ENCODE peak calls at places on chromosomes 4 and X, in eight cellular contexts. One of them, this sample, is unnamed.

GRCh38 chr4:74873545-74874295 is 59.2 kb upstream of the PARM1 start:
- DNase-seq in A673: no peak
- DNase-seq in pancreas: no peak
- DNase-seq in HL-60: no peak
- DNase-seq in AG10803: no peak
- DNase-seq in lower lobe of right lung: no peak
- DNase-seq in brain microvascular endothelial cell: no peak
- DNase-seq in heart left ventricle: no peak
- DNase-seq in this sample: no peak

GRCh38 chr4:140865253-140865652 is 109.1 kb upstream of the TBC1D9 start:
- DNase-seq in HL-60: no peak
- DNase-seq in pancreas: no peak
- DNase-seq in lower lobe of right lung: no peak
- DNase-seq in brain microvascular endothelial cell: no peak
- DNase-seq in AG10803: no peak
- DNase-seq in A673: no peak
- DNase-seq in heart left ventricle: no peak
- DNase-seq in this sample: no peak

GRCh38 chr4:168353746-168354145 is 35.2 kb upstream of the DDX60 start:
- DNase-seq in lower lobe of right lung: no peak
- DNase-seq in HL-60: no peak
- DNase-seq in pancreas: no peak
- DNase-seq in heart left ventricle: no peak
- DNase-seq in AG10803: no peak
- DNase-seq in A673: no peak
- DNase-seq in brain microvascular endothelial cell: no peak
- DNase-seq in this sample: no peak

GRCh38 chr4:151991001-151991883 is 230.4 kb upstream of the GATB start:
- DNase-seq in A673: no peak
- DNase-seq in AG10803: no peak
- DNase-seq in lower lobe of right lung: no peak
- DNase-seq in heart left ventricle: no peak
- DNase-seq in HL-60: no peak
- DNase-seq in pancreas: no peak
- DNase-seq in brain microvascular endothelial cell: no peak
- DNase-seq in this sample: no peak

GRCh38 chr4:26150948-26151347 is 169.9 kb upstream of the RBPJ start:
- DNase-seq in AG10803: no peak
- DNase-seq in lower lobe of right lung: no peak
- DNase-seq in heart left ventricle: no peak
- DNase-seq in A673: no peak
- DNase-seq in brain microvascular endothelial cell: no peak
- DNase-seq in HL-60: no peak
- DNase-seq in pancreas: no peak
- DNase-seq in this sample: no peak

GRCh38 chrX:47247206-47247998 is 14.6 kb downstream of the USP11 start:
- DNase-seq in brain microvascular endothelial cell: peak
- DNase-seq in pancreas: no peak
- DNase-seq in heart left ventricle: no peak
- DNase-seq in HL-60: no peak
- DNase-seq in AG10803: no peak
- DNase-seq in A673: no peak
- DNase-seq in lower lobe of right lung: no peak
- DNase-seq in this sample: peak

GRCh38 chrX:19912-20571 is 261.1 kb upstream of the PLCXD1 start:
- DNase-seq in AG10803: peak
- DNase-seq in brain microvascular endothelial cell: no peak
- DNase-seq in pancreas: no peak
- DNase-seq in heart left ventricle: no peak
- DNase-seq in A673: peak
- DNase-seq in lower lobe of right lung: no peak
- DNase-seq in HL-60: no peak
- DNase-seq in this sample: no peak

GRCh38 chr4:8853249-8853648 is 18.4 kb downstream of the HMX1 start:
- DNase-seq in HL-60: no peak
- DNase-seq in AG10803: no peak
- DNase-seq in A673: no peak
- DNase-seq in lower lobe of right lung: no peak
- DNase-seq in heart left ventricle: no peak
- DNase-seq in pancreas: no peak
- DNase-seq in brain microvascular endothelial cell: no peak
- DNase-seq in this sample: no peak

GRCh38 chr4:110049951-110050925 is 137.6 kb downstream of the EGF start:
- DNase-seq in HL-60: peak
- DNase-seq in A673: peak
- DNase-seq in AG10803: peak
- DNase-seq in lower lobe of right lung: no peak
- DNase-seq in heart left ventricle: no peak
- DNase-seq in pancreas: no peak
- DNase-seq in brain microvascular endothelial cell: peak
- DNase-seq in this sample: peak

GRCh38 chr4:68272860-68273259 is 27.4 kb upstream of the TMPRSS11B start:
- DNase-seq in heart left ventricle: no peak
- DNase-seq in lower lobe of right lung: no peak
- DNase-seq in A673: no peak
- DNase-seq in HL-60: no peak
- DNase-seq in AG10803: peak
- DNase-seq in pancreas: no peak
- DNase-seq in brain microvascular endothelial cell: no peak
- DNase-seq in this sample: no peak

GRCh38 chr4:1604181-1604705 is 79.9 kb downstream of the FAM53A start:
- DNase-seq in brain microvascular endothelial cell: no peak
- DNase-seq in HL-60: no peak
- DNase-seq in heart left ventricle: peak
- DNase-seq in AG10803: no peak
- DNase-seq in lower lobe of right lung: peak
- DNase-seq in pancreas: no peak
- DNase-seq in A673: no peak
- DNase-seq in this sample: no peak

GRCh38 chr4:38411092-38411491 is 252.9 kb upstream of the KLF3 start:
- DNase-seq in A673: no peak
- DNase-seq in brain microvascular endothelial cell: peak
- DNase-seq in heart left ventricle: no peak
- DNase-seq in pancreas: no peak
- DNase-seq in lower lobe of right lung: no peak
- DNase-seq in HL-60: no peak
- DNase-seq in AG10803: no peak
- DNase-seq in this sample: no peak

GRCh38 chr4:176335421-176335820 is 15.7 kb downstream of the SPCS3 start:
- DNase-seq in lower lobe of right lung: no peak
- DNase-seq in pancreas: no peak
- DNase-seq in A673: no peak
- DNase-seq in AG10803: no peak
- DNase-seq in HL-60: no peak
- DNase-seq in brain microvascular endothelial cell: no peak
- DNase-seq in heart left ventricle: no peak
- DNase-seq in this sample: no peak

DNA sequence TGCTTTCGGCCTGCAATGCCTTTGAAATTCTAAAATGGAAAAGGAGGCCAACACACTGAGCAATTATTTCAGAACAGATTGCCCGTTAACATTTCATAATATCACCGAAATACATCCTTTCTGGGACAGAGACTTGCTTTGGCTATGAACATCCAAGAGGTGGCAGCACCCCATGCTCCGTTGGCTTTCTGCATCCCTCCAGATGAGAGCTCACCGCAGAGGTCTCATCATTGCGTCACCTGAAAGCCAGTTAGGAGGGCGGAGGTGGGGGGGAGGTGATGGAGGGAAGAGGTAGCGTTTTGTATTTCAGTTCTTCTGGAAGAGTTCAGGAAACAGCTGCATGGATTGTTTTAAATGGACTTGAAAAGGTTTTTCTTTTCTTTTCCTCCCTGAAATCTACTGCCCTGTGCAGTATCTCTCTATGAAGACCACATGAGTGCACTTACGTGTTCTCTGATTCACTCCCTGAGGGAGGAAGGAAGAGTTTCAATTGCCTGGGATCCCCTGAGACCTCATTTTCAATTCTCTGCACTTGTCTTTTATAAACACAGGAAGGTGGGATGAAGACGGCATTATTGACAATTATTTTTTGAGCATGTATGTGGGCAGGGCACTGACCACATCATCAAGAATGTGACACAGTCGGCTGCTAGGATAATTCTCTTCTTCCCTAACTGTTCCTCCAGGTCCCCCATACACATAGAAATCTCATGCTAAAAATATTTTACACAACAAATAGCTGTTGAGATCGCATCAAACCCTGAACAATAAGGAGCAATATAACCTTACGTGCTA is 166.9 kb upstream of the PGRMC2 start:
- DNase-seq in lower lobe of right lung: peak
- DNase-seq in HL-60: peak
- DNase-seq in AG10803: peak
- DNase-seq in brain microvascular endothelial cell: peak
- DNase-seq in A673: peak
- DNase-seq in heart left ventricle: peak
- DNase-seq in pancreas: peak
- DNase-seq in this sample: peak
- TF ChIP-seq CTCF in lower lobe of right lung: peak
- TF ChIP-seq CTCF in HL-60: peak
- TF ChIP-seq CTCF in AG10803: peak
- TF ChIP-seq CTCF in brain microvascular endothelial cell: peak
- TF ChIP-seq CTCF in A673: peak
- TF ChIP-seq CTCF in heart left ventricle: peak
- TF ChIP-seq CTCF in pancreas: peak
- TF ChIP-seq CTCF in this sample: peak

GRCh38 chr4:82705881-82706280 is 92.7 kb downstream of the SCD5 start:
- DNase-seq in AG10803: no peak
- DNase-seq in pancreas: no peak
- DNase-seq in lower lobe of right lung: no peak
- DNase-seq in brain microvascular endothelial cell: no peak
- DNase-seq in heart left ventricle: no peak
- DNase-seq in HL-60: no peak
- DNase-seq in A673: no peak
- DNase-seq in this sample: peak
- H3K4me3 ChIP-seq in AG10803: no peak
- H3K4me3 ChIP-seq in pancreas: no peak
- H3K4me3 ChIP-seq in lower lobe of right lung: no peak
- H3K4me3 ChIP-seq in brain microvascular endothelial cell: no peak
- H3K4me3 ChIP-seq in heart left ventricle: no peak
- H3K4me3 ChIP-seq in HL-60: no peak
- H3K4me3 ChIP-seq in A673: no peak
- H3K4me3 ChIP-seq in this sample: no peak

GRCh38 chr4:40493160-40493559 is 136.5 kb downstream of the RBM47 start:
- DNase-seq in A673: no peak
- DNase-seq in heart left ventricle: no peak
- DNase-seq in HL-60: no peak
- DNase-seq in lower lobe of right lung: no peak
- DNase-seq in brain microvascular endothelial cell: no peak
- DNase-seq in pancreas: no peak
- DNase-seq in AG10803: no peak
- DNase-seq in this sample: no peak

GRCh38 chr4:40492747-40493146 is 136.9 kb downstream of the RBM47 start:
- DNase-seq in HL-60: no peak
- DNase-seq in pancreas: no peak
- DNase-seq in lower lobe of right lung: no peak
- DNase-seq in A673: no peak
- DNase-seq in heart left ventricle: no peak
- DNase-seq in AG10803: no peak
- DNase-seq in brain microvascular endothelial cell: no peak
- DNase-seq in this sample: no peak

GRCh38 chr4:40486534-40486933 is 143.1 kb downstream of the RBM47 start:
- DNase-seq in A673: no peak
- DNase-seq in HL-60: peak
- DNase-seq in AG10803: peak
- DNase-seq in brain microvascular endothelial cell: no peak
- DNase-seq in heart left ventricle: no peak
- DNase-seq in pancreas: no peak
- DNase-seq in lower lobe of right lung: no peak
- DNase-seq in this sample: peak

GRCh38 chr4:40490481-40490880 is 139.2 kb downstream of the RBM47 start:
- DNase-seq in HL-60: no peak
- DNase-seq in A673: no peak
- DNase-seq in brain microvascular endothelial cell: no peak
- DNase-seq in heart left ventricle: no peak
- DNase-seq in lower lobe of right lung: no peak
- DNase-seq in pancreas: no peak
- DNase-seq in AG10803: no peak
- DNase-seq in this sample: no peak
- TF ChIP-seq CTCF in HL-60: no peak
- TF ChIP-seq CTCF in A673: no peak
- TF ChIP-seq CTCF in brain microvascular endothelial cell: no peak
- TF ChIP-seq CTCF in heart left ventricle: no peak
- TF ChIP-seq CTCF in lower lobe of right lung: no peak
- TF ChIP-seq CTCF in pancreas: no peak
- TF ChIP-seq CTCF in AG10803: no peak
- TF ChIP-seq CTCF in this sample: no peak

GRCh38 chr4:57122959-57123358 is 12.8 kb upstream of the IGFBP7 start:
- DNase-seq in AG10803: no peak
- DNase-seq in lower lobe of right lung: no peak
- DNase-seq in brain microvascular endothelial cell: no peak
- DNase-seq in pancreas: no peak
- DNase-seq in A673: no peak
- DNase-seq in HL-60: no peak
- DNase-seq in heart left ventricle: no peak
- DNase-seq in this sample: no peak

GRCh38 chr4:57116245-57116644 is 6.1 kb upstream of the IGFBP7 start:
- DNase-seq in HL-60: no peak
- DNase-seq in A673: no peak
- DNase-seq in heart left ventricle: no peak
- DNase-seq in AG10803: no peak
- DNase-seq in pancreas: no peak
- DNase-seq in lower lobe of right lung: no peak
- DNase-seq in brain microvascular endothelial cell: no peak
- DNase-seq in this sample: no peak

GRCh38 chr4:57114973-57115372 is 4.8 kb upstream of the IGFBP7 start:
- DNase-seq in A673: no peak
- DNase-seq in HL-60: no peak
- DNase-seq in pancreas: no peak
- DNase-seq in brain microvascular endothelial cell: no peak
- DNase-seq in lower lobe of right lung: no peak
- DNase-seq in AG10803: peak
- DNase-seq in heart left ventricle: no peak
- DNase-seq in this sample: no peak

GRCh38 chr4:57124145-57124544 is 14.0 kb upstream of the IGFBP7 start:
- DNase-seq in brain microvascular endothelial cell: no peak
- DNase-seq in A673: no peak
- DNase-seq in AG10803: no peak
- DNase-seq in pancreas: no peak
- DNase-seq in HL-60: no peak
- DNase-seq in lower lobe of right lung: no peak
- DNase-seq in heart left ventricle: no peak
- DNase-seq in this sample: no peak

DNA sequence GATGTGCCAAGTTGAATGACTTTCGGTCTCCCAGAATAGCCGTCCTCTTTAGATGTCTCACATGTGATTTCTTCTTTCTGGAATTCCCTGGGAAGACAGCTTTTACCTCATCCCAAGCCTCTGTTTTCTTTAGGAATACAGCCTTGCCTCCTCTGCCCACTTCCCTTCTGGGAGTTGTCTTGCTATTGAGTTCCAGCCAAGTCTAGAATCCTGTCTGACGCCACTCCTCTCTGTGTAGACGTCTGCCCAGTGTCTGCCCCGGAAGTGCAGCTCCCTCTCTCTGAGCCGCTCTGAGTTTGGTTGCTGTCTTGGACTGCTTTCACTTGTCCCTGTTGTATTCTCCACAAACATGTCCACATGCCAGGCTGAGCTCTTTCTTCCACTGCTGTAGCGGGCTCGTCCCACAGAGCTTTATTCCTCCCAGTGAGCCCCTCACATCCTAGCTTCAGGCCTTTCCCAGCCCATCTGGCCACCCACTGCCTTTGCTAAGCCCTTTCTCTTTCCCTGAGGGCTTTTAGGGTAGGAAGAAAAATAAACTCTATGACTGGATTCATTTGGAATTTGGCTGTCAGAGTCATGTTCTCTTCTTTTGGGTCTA is 9.0 kb upstream of the IGFBP7 start:
- DNase-seq in AG10803: peak
- DNase-seq in A673: peak
- DNase-seq in lower lobe of right lung: no peak
- DNase-seq in brain microvascular endothelial cell: peak
- DNase-seq in HL-60: no peak
- DNase-seq in pancreas: no peak
- DNase-seq in heart left ventricle: peak
- DNase-seq in this sample: peak
- H3K4me3 ChIP-seq in AG10803: peak
- H3K4me3 ChIP-seq in A673: no peak
- H3K4me3 ChIP-seq in lower lobe of right lung: peak
- H3K4me3 ChIP-seq in brain microvascular endothelial cell: peak
- H3K4me3 ChIP-seq in HL-60: no peak
- H3K4me3 ChIP-seq in pancreas: no peak
- H3K4me3 ChIP-seq in heart left ventricle: peak
- H3K4me3 ChIP-seq in this sample: peak

This sample was measured in fibroblast of villous mesenchyme.